ENCODE peak calls at places on chromosomes 11 and 22, in five cellular contexts. E is astrocyte; U is CD8-positive, alpha-beta T cell; R is prostate gland; W is PC-9. Y is an unnamed sample.

GRCh38 chr22:24120029-24120428 is 61.3 kb upstream of the SUSD2 start:
- DNase-seq in R (no peak), E (no peak), W (no peak), U (no peak), Y (no peak)

GRCh38 chr11:92765418-92765817 is 204.0 kb upstream of the MTNR1B start:
- DNase-seq in W (no peak), U (no peak), R (no peak), E (no peak), Y (no peak)

GRCh38 chr11:77522215-77522614 is 48.3 kb upstream of the PAK1 start:
- DNase-seq in W (peak), U (no peak), R (no peak), E (peak), Y (no peak)

GRCh38 chr11:71246559-71246958 is 5.8 kb downstream of the SHANK2 start:
- DNase-seq in R (no peak), W (no peak), U (no peak), E (no peak), Y (no peak)

GRCh38 chr22:26430600-26430999 is 1.5 kb downstream of the ASPHD2 start:
- DNase-seq in W (no peak), E (no peak), R (no peak), U (no peak), Y (no peak)

GRCh38 chr11:61921446-61921845 is 4.1 kb upstream of the RAB3IL1 start:
- DNase-seq in E (no peak), R (no peak), W (no peak), U (peak), Y (no peak)

GRCh38 chr22:23063539-23064380 is 6.6 kb upstream of the GNAZ start:
- DNase-seq in R (no peak), E (no peak), W (no peak), U (peak), Y (no peak)

GRCh38 chr11:16902182-16902581 is 112.0 kb downstream of the PLEKHA7 start:
- DNase-seq in W (peak), U (no peak), E (peak), R (no peak), Y (peak)

GRCh38 chr11:11572386-11572785 is 49.4 kb downstream of the GALNT18 start:
- DNase-seq in R (no peak), E (no peak), W (no peak), U (no peak), Y (no peak)

GRCh38 chr11:118068206-118068944 is 8.5 kb upstream of the TMPRSS4 start:
- DNase-seq in E (no peak), U (no peak), R (no peak), W (no peak), Y (no peak)

GRCh38 chr22:30187726-30188407 is 58.7 kb downstream of the LIF start:
- DNase-seq in R (no peak), U (no peak), E (no peak), W (no peak), Y (no peak)

GRCh38 chr11:16604784-16605439 is 133.5 kb upstream of the C11orf58 start:
- DNase-seq in E (peak), U (no peak), R (no peak), W (peak), Y (no peak)

GRCh38 chr11:25961539-25961938 is 370.4 kb upstream of the ANO3 start:
- DNase-seq in E (no peak), W (no peak), U (no peak), R (no peak), Y (no peak)
- TF ChIP-seq CTCF in E (no peak), W (no peak), U (no peak), R (no peak), Y (no peak)

GRCh38 chr11:65132238-65132987 is 1.9 kb downstream of the SYVN1 start:
- DNase-seq in E (no peak), R (no peak), W (no peak), U (no peak), Y (peak)
- H3K4me3 ChIP-seq in E (peak), R (peak), W (peak), U (no peak), Y (peak)

GRCh38 chr11:123473941-123474668 is 44.0 kb downstream of the GRAMD1B start:
- DNase-seq in U (no peak), R (no peak), E (peak), W (no peak), Y (no peak)

GRCh38 chr11:123477205-123477907 is 47.3 kb downstream of the GRAMD1B start:
- DNase-seq in W (no peak), E (no peak), U (no peak), R (no peak), Y (no peak)

GRCh38 chr11:123474994-123475393 is 44.9 kb downstream of the GRAMD1B start:
- DNase-seq in E (peak), R (no peak), W (no peak), U (no peak), Y (no peak)

GRCh38 chr11:123478352-123478986 is 48.4 kb downstream of the GRAMD1B start:
- DNase-seq in R (peak), U (peak), W (peak), E (peak), Y (peak)

GRCh38 chr11:123475478-123475877 is 45.4 kb downstream of the GRAMD1B start:
- DNase-seq in R (no peak), U (no peak), W (no peak), E (no peak), Y (no peak)
- TF ChIP-seq CTCF in R (no peak), U (no peak), W (peak), E (peak), Y (peak)

GRCh38 chr11:64925536-64926449 is 1.3 kb downstream of the PPP2R5B start:
- DNase-seq in R (no peak), W (no peak), U (no peak), E (no peak), Y (no peak)
- H3K4me3 ChIP-seq in R (peak), W (peak), U (peak), E (peak), Y (peak)

DNA sequence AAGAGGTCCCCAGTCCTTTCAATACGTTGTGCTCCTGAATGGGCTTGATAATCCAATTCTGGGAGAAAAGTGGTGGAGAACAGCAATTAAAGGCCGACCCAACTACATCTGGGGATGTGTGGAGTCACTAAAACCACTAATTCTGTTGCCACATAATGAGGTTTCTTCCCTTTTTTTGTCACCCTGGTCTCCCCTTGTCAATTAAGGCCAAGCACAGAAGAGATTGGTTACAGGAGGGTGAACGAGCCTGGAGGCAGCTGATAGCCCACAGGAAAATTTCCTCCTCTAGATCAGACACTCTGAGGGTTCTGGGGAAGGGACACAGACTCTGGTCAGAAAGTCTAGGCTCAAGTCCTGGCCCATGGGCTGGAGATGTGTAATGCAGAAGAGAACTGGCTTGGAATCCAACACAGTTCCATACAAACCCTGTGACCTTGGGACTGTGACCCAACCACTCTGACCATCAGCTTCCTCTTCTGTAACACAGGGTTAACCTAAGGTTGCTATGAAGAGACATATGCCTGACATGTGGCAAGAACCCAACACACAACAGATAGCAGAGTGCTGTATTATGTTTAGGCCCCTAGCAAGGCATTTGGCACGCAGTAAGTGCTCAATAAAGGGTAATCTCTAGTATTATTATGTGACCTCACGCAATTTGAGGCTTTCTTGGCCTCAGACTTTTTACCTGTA is 146.4 kb downstream of the CHST1 start:
- DNase-seq in R (no peak), U (no peak), W (no peak), E (no peak), Y (no peak)
- TF ChIP-seq CTCF in R (no peak), U (no peak), W (no peak), E (no peak), Y (no peak)

DNA sequence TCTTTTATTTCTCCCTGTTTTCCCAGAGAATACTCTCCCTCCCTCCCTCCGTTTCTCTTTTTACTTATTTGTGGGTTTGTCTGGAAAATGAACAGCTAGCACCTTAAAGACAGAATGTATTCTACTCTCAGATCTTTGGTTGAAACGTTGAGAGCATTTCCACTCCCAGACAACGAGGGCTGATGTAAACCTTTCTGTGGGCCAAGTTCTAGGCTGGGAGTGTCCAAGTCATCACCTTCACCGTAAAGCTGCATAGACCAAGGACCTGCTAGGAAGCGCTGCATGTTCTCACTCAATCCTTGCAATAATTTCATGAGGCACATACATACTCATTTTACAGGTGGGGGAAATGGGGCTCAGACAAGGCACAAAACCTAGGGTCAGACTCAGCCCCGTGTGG is 32.4 kb downstream of the MYH9 start:
- DNase-seq in E (no peak), U (no peak), W (no peak), R (no peak), Y (no peak)
- H3K4me3 ChIP-seq in E (no peak), U (peak), W (no peak), R (no peak), Y (no peak)

GRCh38 chr11:128902515-128903066 is 11.4 kb downstream of the KCNJ5 start:
- DNase-seq in E (peak), R (no peak), U (no peak), W (no peak), Y (no peak)
- TF ChIP-seq CTCF in E (no peak), R (no peak), U (no peak), W (no peak), Y (no peak)

GRCh38 chr11:124896071-124896750 is 1.5 kb downstream of the ROBO4 start:
- DNase-seq in W (no peak), U (peak), E (peak), R (no peak), Y (no peak)
- H3K4me3 ChIP-seq in W (no peak), U (no peak), E (no peak), R (peak), Y (no peak)